ENCODE peak calls at places on chromosomes 4 and X, in six cellular contexts. One of them, this sample, is unnamed.

GRCh38 chrX:34656842-34657780 is at the start of gene TMEM47:
- DNase-seq in left lung: peak; percentile 83
- DNase-seq in ascending aorta: peak; percentile 84
- DNase-seq in K562: peak; percentile 27
- DNase-seq in upper lobe of right lung: peak; percentile 83
- DNase-seq in testis: peak; percentile 68
- DNase-seq in this sample: peak; percentile 86

GRCh38 chr4:164536829-164537228 is 217.1 kb upstream of the SMIM31 start:
- DNase-seq in left lung: no peak
- DNase-seq in ascending aorta: peak; percentile 74
- DNase-seq in K562: no peak
- DNase-seq in upper lobe of right lung: no peak
- DNase-seq in testis: no peak
- DNase-seq in this sample: peak; percentile 77

GRCh38 chr4:55393461-55394320 is 2.1 kb upstream of the TMEM165 start:
- DNase-seq in left lung: no peak
- DNase-seq in ascending aorta: no peak
- DNase-seq in K562: no peak
- DNase-seq in upper lobe of right lung: no peak
- DNase-seq in testis: no peak
- DNase-seq in this sample: no peak

GRCh38 chrX:66684196-66684595 is 45.3 kb upstream of the EDA2R start:
- DNase-seq in left lung: no peak
- DNase-seq in ascending aorta: no peak
- DNase-seq in K562: no peak
- DNase-seq in upper lobe of right lung: no peak
- DNase-seq in testis: no peak
- DNase-seq in this sample: no peak

GRCh38 chr4:38967260-38968095 is 64.7 kb downstream of the TMEM156 start:
- DNase-seq in left lung: no peak
- DNase-seq in ascending aorta: no peak
- DNase-seq in K562: no peak
- DNase-seq in upper lobe of right lung: no peak
- DNase-seq in testis: no peak
- DNase-seq in this sample: no peak

GRCh38 chr4:180589575-180589974 is 1653.6 kb upstream of the TENM3 start:
- DNase-seq in left lung: no peak
- DNase-seq in ascending aorta: no peak
- DNase-seq in K562: no peak
- DNase-seq in upper lobe of right lung: no peak
- DNase-seq in testis: no peak
- DNase-seq in this sample: no peak

GRCh38 chrX:1592863-1593201 is 1.4 kb downstream of the AKAP17A start:
- DNase-seq in left lung: peak; percentile 77
- DNase-seq in ascending aorta: no peak
- DNase-seq in K562: no peak
- DNase-seq in upper lobe of right lung: peak; percentile 66
- DNase-seq in testis: no peak
- DNase-seq in this sample: no peak

GRCh38 chr4:38177792-38178665 is 217.8 kb downstream of the PTTG2 start:
- DNase-seq in left lung: peak; percentile 89
- DNase-seq in ascending aorta: peak; percentile 80
- DNase-seq in K562: no peak
- DNase-seq in upper lobe of right lung: peak; percentile 93
- DNase-seq in testis: peak; percentile 40
- DNase-seq in this sample: peak; percentile 75

GRCh38 chr4:38314663-38315062 is 349.3 kb upstream of the KLF3 start:
- DNase-seq in left lung: no peak
- DNase-seq in ascending aorta: no peak
- DNase-seq in K562: no peak
- DNase-seq in upper lobe of right lung: no peak
- DNase-seq in testis: no peak
- DNase-seq in this sample: no peak

GRCh38 chrX:2840961-2841360 is 12.2 kb downstream of the GYG2 start:
- DNase-seq in left lung: no peak
- DNase-seq in ascending aorta: no peak
- DNase-seq in K562: no peak
- DNase-seq in upper lobe of right lung: no peak
- DNase-seq in testis: no peak
- DNase-seq in this sample: no peak

GRCh38 chr4:66178901-66179300 is 508.6 kb upstream of the EPHA5 start:
- DNase-seq in left lung: no peak
- DNase-seq in ascending aorta: no peak
- DNase-seq in K562: no peak
- DNase-seq in upper lobe of right lung: no peak
- DNase-seq in testis: no peak
- DNase-seq in this sample: no peak

GRCh38 chr4:148214529-148215166 is 227.6 kb downstream of the NR3C2 start:
- DNase-seq in left lung: peak; percentile 75
- DNase-seq in ascending aorta: peak; percentile 77
- DNase-seq in K562: no peak
- DNase-seq in upper lobe of right lung: no peak
- DNase-seq in testis: no peak
- DNase-seq in this sample: peak; percentile 82

GRCh38 chr4:47490550-47490949 is 5.5 kb downstream of the ATP10D start:
- DNase-seq in left lung: no peak
- DNase-seq in ascending aorta: no peak
- DNase-seq in K562: no peak
- DNase-seq in upper lobe of right lung: no peak
- DNase-seq in testis: no peak
- DNase-seq in this sample: no peak

GRCh38 chrX:10726647-10727046 is 106.3 kb upstream of the MID1 start:
- DNase-seq in left lung: no peak
- DNase-seq in ascending aorta: no peak
- DNase-seq in K562: no peak
- DNase-seq in upper lobe of right lung: no peak
- DNase-seq in testis: no peak
- DNase-seq in this sample: no peak

GRCh38 chrX:10725071-10725470 is 104.7 kb upstream of the MID1 start:
- DNase-seq in left lung: no peak
- DNase-seq in ascending aorta: no peak
- DNase-seq in K562: peak; percentile 32
- DNase-seq in upper lobe of right lung: no peak
- DNase-seq in testis: no peak
- DNase-seq in this sample: no peak

DNA sequence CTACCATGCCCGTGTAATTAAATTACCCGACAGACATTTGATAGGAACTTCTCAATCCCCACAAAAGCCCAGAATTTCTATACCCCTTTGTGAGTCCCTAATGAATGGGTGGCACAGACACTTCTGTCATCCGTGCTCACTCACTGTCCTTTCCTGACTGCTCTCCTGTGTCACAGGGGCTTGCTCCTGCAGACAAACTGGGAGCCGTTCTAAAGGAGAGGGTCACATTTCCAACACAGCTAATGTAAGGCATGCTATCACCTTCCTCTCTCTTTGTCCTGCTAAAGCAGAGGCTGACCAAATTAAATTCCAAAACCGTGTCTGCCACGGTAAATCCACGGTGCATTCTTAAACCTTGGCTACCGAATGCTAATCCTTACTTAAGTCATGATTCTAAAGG is 108.6 kb upstream of the MID1 start:
- DNase-seq in left lung: no peak
- DNase-seq in ascending aorta: no peak
- DNase-seq in K562: no peak
- DNase-seq in upper lobe of right lung: no peak
- DNase-seq in testis: no peak
- DNase-seq in this sample: no peak
- H3K27ac ChIP-seq in left lung: no peak overlapping the region
- H3K27ac ChIP-seq in ascending aorta: no peak overlapping the region
- H3K27ac ChIP-seq in K562: no peak overlapping the region
- H3K27ac ChIP-seq in upper lobe of right lung: no peak overlapping the region
- H3K27ac ChIP-seq in testis: no peak overlapping the region
- H3K27ac ChIP-seq in this sample: no peak overlapping the region

GRCh38 chr4:119038465-119038864 is 97.2 kb upstream of the MYOZ2 start:
- DNase-seq in left lung: no peak
- DNase-seq in ascending aorta: no peak
- DNase-seq in K562: no peak
- DNase-seq in upper lobe of right lung: no peak
- DNase-seq in testis: no peak
- DNase-seq in this sample: no peak
- H3K4me1 ChIP-seq in left lung: peaks cover 25% of the 10 kb centered on the region
- H3K4me1 ChIP-seq in ascending aorta: peaks cover 85% of the 10 kb centered on the region
- H3K4me1 ChIP-seq in K562: no peaks in the 10 kb centered on the region
- H3K4me1 ChIP-seq in upper lobe of right lung: peaks cover 31% of the 10 kb centered on the region
- H3K4me1 ChIP-seq in testis: peaks cover 32% of the 10 kb centered on the region
- H3K4me1 ChIP-seq in this sample: peaks cover 64% of the 10 kb centered on the region

GRCh38 chr4:77176606-77177005 is 19.6 kb downstream of the CCNG2 start:
- DNase-seq in left lung: no peak
- DNase-seq in ascending aorta: no peak
- DNase-seq in K562: no peak
- DNase-seq in upper lobe of right lung: no peak
- DNase-seq in testis: no peak
- DNase-seq in this sample: no peak

GRCh38 chr4:77177196-77177595 is 20.2 kb downstream of the CCNG2 start:
- DNase-seq in left lung: no peak
- DNase-seq in ascending aorta: no peak
- DNase-seq in K562: no peak
- DNase-seq in upper lobe of right lung: no peak
- DNase-seq in testis: no peak
- DNase-seq in this sample: no peak

GRCh38 chr4:77175201-77175610 is 18.2 kb downstream of the CCNG2 start:
- DNase-seq in left lung: no peak
- DNase-seq in ascending aorta: no peak
- DNase-seq in K562: no peak
- DNase-seq in upper lobe of right lung: no peak
- DNase-seq in testis: no peak
- DNase-seq in this sample: no peak

GRCh38 chr4:77172336-77172735 is 15.3 kb downstream of the CCNG2 start:
- DNase-seq in left lung: no peak
- DNase-seq in ascending aorta: no peak
- DNase-seq in K562: no peak
- DNase-seq in upper lobe of right lung: no peak
- DNase-seq in testis: no peak
- DNase-seq in this sample: no peak

DNA sequence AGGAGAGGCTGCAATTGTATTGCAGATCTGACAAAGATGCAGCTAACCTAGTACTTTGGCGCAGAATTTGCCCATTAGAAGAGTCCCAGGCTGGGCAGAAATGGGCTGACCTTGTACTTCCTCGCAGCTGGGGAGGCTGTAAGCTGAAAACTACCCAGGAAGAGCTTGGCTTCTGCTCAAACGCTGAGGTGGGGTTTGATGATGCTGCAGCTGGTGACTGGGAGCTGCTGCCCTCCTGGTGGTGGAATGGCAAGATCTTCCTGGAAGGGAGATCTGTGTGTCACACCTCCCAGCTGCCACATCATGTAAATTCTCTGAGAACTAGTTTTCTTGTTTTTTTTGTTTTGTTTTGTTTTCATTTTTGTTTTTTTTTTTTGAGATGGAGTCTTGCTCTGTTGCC is 17.4 kb downstream of the CCNG2 start:
- DNase-seq in left lung: no peak
- DNase-seq in ascending aorta: no peak
- DNase-seq in K562: no peak
- DNase-seq in upper lobe of right lung: no peak
- DNase-seq in testis: no peak
- DNase-seq in this sample: no peak
- TF ChIP-seq CTCF in left lung: no peak
- TF ChIP-seq CTCF in ascending aorta: no peak
- TF ChIP-seq CTCF in K562: no peak
- TF ChIP-seq CTCF in upper lobe of right lung: no peak
- TF ChIP-seq CTCF in testis: no peak
- TF ChIP-seq CTCF in this sample: no peak

GRCh38 chr4:8441499-8442091 is 1.0 kb downstream of the TRMT44 start:
- DNase-seq in left lung: no peak
- DNase-seq in ascending aorta: no peak
- DNase-seq in K562: peak; percentile 19
- DNase-seq in upper lobe of right lung: no peak
- DNase-seq in testis: no peak
- DNase-seq in this sample: no peak

GRCh38 chr4:8440491-8441311 is at the start of the genes ACOX3 and TRMT44:
- DNase-seq in left lung: peak; percentile 96
- DNase-seq in ascending aorta: peak; percentile 97
- DNase-seq in K562: peak; percentile 91
- DNase-seq in upper lobe of right lung: peak; percentile 94
- DNase-seq in testis: peak; percentile 96
- DNase-seq in this sample: peak; percentile 95

GRCh38 chr4:8439168-8439567 is 1.4 kb downstream of the ACOX3 start:
- DNase-seq in left lung: no peak
- DNase-seq in ascending aorta: no peak
- DNase-seq in K562: no peak
- DNase-seq in upper lobe of right lung: no peak
- DNase-seq in testis: peak; percentile 60
- DNase-seq in this sample: no peak

GRCh38 chr4:8438743-8439142 is 1.8 kb downstream of the ACOX3 start:
- DNase-seq in left lung: no peak
- DNase-seq in ascending aorta: no peak
- DNase-seq in K562: no peak
- DNase-seq in upper lobe of right lung: peak; percentile 65
- DNase-seq in testis: peak; percentile 58
- DNase-seq in this sample: no peak

DNA sequence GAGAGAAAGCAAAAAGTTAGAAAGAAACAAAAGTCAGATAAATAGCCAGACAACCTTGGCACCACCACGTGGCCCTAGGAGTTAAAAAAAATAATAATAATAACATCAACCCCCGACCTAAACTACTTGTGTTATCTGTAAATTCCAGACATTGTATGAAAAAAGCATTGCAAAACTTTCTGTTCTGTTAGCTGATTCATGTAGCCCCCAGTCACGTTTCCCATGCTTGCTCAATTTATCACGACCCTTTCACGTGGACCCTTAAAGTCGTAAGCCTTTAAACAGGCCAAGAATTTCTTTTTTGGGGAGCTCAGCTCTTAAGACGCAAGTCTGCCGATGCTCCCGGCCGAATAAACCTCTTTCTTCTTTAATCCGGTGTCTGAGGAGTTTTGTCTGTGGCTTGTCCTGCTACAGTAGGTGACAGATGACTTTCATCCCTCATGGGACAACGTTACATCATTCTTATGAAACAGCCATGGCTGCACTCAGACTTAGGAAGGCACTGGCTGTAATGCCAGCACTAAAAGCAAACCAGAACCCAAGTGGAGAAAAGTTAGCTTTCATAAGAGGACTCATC is 521 bp downstream of the ACOX3 start:
- DNase-seq in left lung: no peak
- DNase-seq in ascending aorta: peak; percentile 69
- DNase-seq in K562: no peak
- DNase-seq in upper lobe of right lung: no peak
- DNase-seq in testis: no peak
- DNase-seq in this sample: no peak
- H3K27ac ChIP-seq in left lung: peak overlapping the region; percentile 97
- H3K27ac ChIP-seq in ascending aorta: peak overlapping the region; percentile 97
- H3K27ac ChIP-seq in K562: peak overlapping the region; percentile 99
- H3K27ac ChIP-seq in upper lobe of right lung: peak overlapping the region; percentile 97
- H3K27ac ChIP-seq in testis: peak overlapping the region; percentile 87
- H3K27ac ChIP-seq in this sample: peak overlapping the region; percentile 87